ENCODE peak calls at places on chromosomes 12 and 14, in six cellular contexts. One of them, this sample, is unnamed.

GRCh38 chr14:67820428-67820881 is 876 bp downstream of the RAD51B start:
- DNase-seq in cardiac fibroblast: peak
- DNase-seq in kidney epithelial cell: no peak
- DNase-seq in tibial artery: no peak
- DNase-seq in adipocyte: no peak
- DNase-seq in epithelial cell of esophagus: peak
- DNase-seq in this sample: no peak

GRCh38 chr12:770474-770873 is 18.1 kb downstream of the WNK1 start:
- DNase-seq in adipocyte: no peak
- DNase-seq in cardiac fibroblast: no peak
- DNase-seq in epithelial cell of esophagus: no peak
- DNase-seq in kidney epithelial cell: no peak
- DNase-seq in tibial artery: no peak
- DNase-seq in this sample: no peak

GRCh38 chr12:116520801-116521471 is 38.2 kb upstream of the MAP1LC3B2 start:
- DNase-seq in tibial artery: no peak
- DNase-seq in epithelial cell of esophagus: peak
- DNase-seq in adipocyte: peak
- DNase-seq in cardiac fibroblast: peak
- DNase-seq in kidney epithelial cell: no peak
- DNase-seq in this sample: peak

GRCh38 chr14:21965042-21965441 is 291.4 kb upstream of the OR4E1 start:
- DNase-seq in kidney epithelial cell: no peak
- DNase-seq in epithelial cell of esophagus: no peak
- DNase-seq in adipocyte: no peak
- DNase-seq in tibial artery: no peak
- DNase-seq in cardiac fibroblast: no peak
- DNase-seq in this sample: no peak

GRCh38 chr12:66111605-66112004 is 18.9 kb downstream of the LLPH start:
- DNase-seq in tibial artery: no peak
- DNase-seq in epithelial cell of esophagus: peak
- DNase-seq in cardiac fibroblast: peak
- DNase-seq in adipocyte: peak
- DNase-seq in kidney epithelial cell: no peak
- DNase-seq in this sample: peak

GRCh38 chr12:107491856-107492255 is 193.7 kb upstream of the PWP1 start:
- DNase-seq in tibial artery: no peak
- DNase-seq in epithelial cell of esophagus: no peak
- DNase-seq in kidney epithelial cell: no peak
- DNase-seq in adipocyte: peak
- DNase-seq in cardiac fibroblast: no peak
- DNase-seq in this sample: peak

GRCh38 chr14:55130194-55130550 is 1.1 kb downstream of the LGALS3 start:
- DNase-seq in kidney epithelial cell: no peak
- DNase-seq in tibial artery: no peak
- DNase-seq in adipocyte: no peak
- DNase-seq in cardiac fibroblast: no peak
- DNase-seq in epithelial cell of esophagus: peak
- DNase-seq in this sample: no peak

GRCh38 chr12:79524507-79525148 is 166.1 kb downstream of the PAWR start:
- DNase-seq in cardiac fibroblast: peak
- DNase-seq in kidney epithelial cell: no peak
- DNase-seq in epithelial cell of esophagus: no peak
- DNase-seq in adipocyte: no peak
- DNase-seq in tibial artery: no peak
- DNase-seq in this sample: no peak

GRCh38 chr12:42565633-42566032 is 23.9 kb downstream of the PRICKLE1 start:
- DNase-seq in kidney epithelial cell: no peak
- DNase-seq in cardiac fibroblast: no peak
- DNase-seq in epithelial cell of esophagus: no peak
- DNase-seq in adipocyte: no peak
- DNase-seq in tibial artery: no peak
- DNase-seq in this sample: no peak

GRCh38 chr12:111858186-111858585 is 16.2 kb downstream of the MAPKAPK5 start:
- DNase-seq in cardiac fibroblast: no peak
- DNase-seq in kidney epithelial cell: no peak
- DNase-seq in adipocyte: no peak
- DNase-seq in epithelial cell of esophagus: no peak
- DNase-seq in tibial artery: no peak
- DNase-seq in this sample: no peak

GRCh38 chr12:54259194-54260011 is 20.5 kb downstream of the CBX5 start:
- DNase-seq in cardiac fibroblast: peak
- DNase-seq in kidney epithelial cell: peak
- DNase-seq in adipocyte: peak
- DNase-seq in epithelial cell of esophagus: peak
- DNase-seq in tibial artery: peak
- DNase-seq in this sample: peak

GRCh38 chr14:101202627-101203404 is 299.3 kb upstream of the RTL1 start:
- DNase-seq in adipocyte: no peak
- DNase-seq in cardiac fibroblast: no peak
- DNase-seq in epithelial cell of esophagus: no peak
- DNase-seq in tibial artery: no peak
- DNase-seq in kidney epithelial cell: no peak
- DNase-seq in this sample: no peak

GRCh38 chr14:55832122-55832911 is 252.3 kb downstream of the KTN1 start:
- DNase-seq in adipocyte: peak
- DNase-seq in epithelial cell of esophagus: peak
- DNase-seq in kidney epithelial cell: peak
- DNase-seq in cardiac fibroblast: no peak
- DNase-seq in tibial artery: no peak
- DNase-seq in this sample: no peak

GRCh38 chr12:71440393-71441349 is 1.1 kb downstream of the LGR5 start:
- DNase-seq in cardiac fibroblast: peak
- DNase-seq in kidney epithelial cell: no peak
- DNase-seq in tibial artery: no peak
- DNase-seq in adipocyte: peak
- DNase-seq in epithelial cell of esophagus: peak
- DNase-seq in this sample: no peak

GRCh38 chr14:22549981-22550670 is 38.9 kb downstream of the DAD1 start:
- DNase-seq in epithelial cell of esophagus: no peak
- DNase-seq in kidney epithelial cell: no peak
- DNase-seq in tibial artery: no peak
- DNase-seq in cardiac fibroblast: peak
- DNase-seq in adipocyte: peak
- DNase-seq in this sample: no peak

GRCh38 chr12:43863770-43864366 is 28.0 kb downstream of the TMEM117 start:
- DNase-seq in adipocyte: no peak
- DNase-seq in epithelial cell of esophagus: no peak
- DNase-seq in tibial artery: no peak
- DNase-seq in kidney epithelial cell: no peak
- DNase-seq in cardiac fibroblast: no peak
- DNase-seq in this sample: no peak

GRCh38 chr12:51373222-51373621 is 18.0 kb downstream of the GALNT6 start:
- DNase-seq in adipocyte: no peak
- DNase-seq in epithelial cell of esophagus: no peak
- DNase-seq in tibial artery: no peak
- DNase-seq in cardiac fibroblast: no peak
- DNase-seq in kidney epithelial cell: no peak
- DNase-seq in this sample: no peak

GRCh38 chr12:94561943-94562411 is 88.4 kb downstream of the TMCC3 start:
- DNase-seq in kidney epithelial cell: no peak
- DNase-seq in epithelial cell of esophagus: peak
- DNase-seq in cardiac fibroblast: no peak
- DNase-seq in adipocyte: no peak
- DNase-seq in tibial artery: no peak
- DNase-seq in this sample: no peak

GRCh38 chr14:77616133-77616453 is 344 bp downstream of the SPTLC2 start:
- DNase-seq in kidney epithelial cell: no peak
- DNase-seq in epithelial cell of esophagus: no peak
- DNase-seq in cardiac fibroblast: peak
- DNase-seq in adipocyte: no peak
- DNase-seq in tibial artery: peak
- DNase-seq in this sample: no peak

GRCh38 chr12:109612975-109613502 is 39.4 kb downstream of the MVK start:
- DNase-seq in tibial artery: no peak
- DNase-seq in cardiac fibroblast: peak
- DNase-seq in epithelial cell of esophagus: peak
- DNase-seq in kidney epithelial cell: no peak
- DNase-seq in adipocyte: no peak
- DNase-seq in this sample: no peak

GRCh38 chr14:67733609-67734008 is 31.9 kb downstream of the RDH12 start:
- DNase-seq in kidney epithelial cell: no peak
- DNase-seq in adipocyte: no peak
- DNase-seq in cardiac fibroblast: no peak
- DNase-seq in tibial artery: no peak
- DNase-seq in epithelial cell of esophagus: no peak
- DNase-seq in this sample: peak

DNA sequence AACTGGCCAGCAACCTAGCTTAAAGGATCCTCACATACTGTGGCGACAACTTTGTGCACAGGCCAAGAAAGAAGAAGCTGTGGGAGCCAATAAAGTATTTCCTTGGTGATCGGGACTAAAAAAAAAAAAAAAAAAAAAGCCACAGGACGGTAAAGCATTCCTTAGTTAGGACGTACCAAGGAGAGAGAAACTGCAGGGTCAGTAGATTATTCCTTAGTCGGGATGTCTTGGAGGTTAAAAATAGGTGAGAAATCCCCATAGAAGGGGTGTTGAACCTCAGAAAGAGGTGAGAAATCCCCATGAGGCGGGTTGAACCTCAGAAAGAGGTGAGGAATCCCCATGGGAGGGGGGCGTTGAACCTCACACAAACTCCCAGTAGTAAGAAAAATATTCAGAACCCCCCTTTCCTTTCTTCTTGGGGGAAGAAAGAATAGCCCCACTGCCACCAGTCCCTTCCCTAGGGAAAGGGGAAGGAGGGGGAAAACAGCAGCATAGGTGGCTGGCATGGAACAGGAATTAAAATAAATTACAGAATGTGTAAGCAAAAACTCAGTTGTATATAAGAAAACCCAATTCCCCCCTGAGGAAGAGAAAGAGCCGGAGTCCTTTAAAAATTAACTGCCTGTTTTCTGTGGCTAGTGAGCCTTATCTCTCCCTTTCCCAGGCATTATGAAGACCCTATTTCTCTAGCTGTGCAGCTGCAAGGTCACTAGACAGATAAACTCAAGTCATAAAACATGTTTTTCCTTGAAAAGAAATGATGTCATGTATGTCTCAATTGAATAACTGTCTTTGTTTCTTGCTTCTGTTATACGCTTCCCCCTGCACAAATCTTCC is 26.8 kb downstream of the KLRK1 start:
- DNase-seq in tibial artery: no peak
- DNase-seq in cardiac fibroblast: peak
- DNase-seq in adipocyte: no peak
- DNase-seq in epithelial cell of esophagus: peak
- DNase-seq in kidney epithelial cell: no peak
- DNase-seq in this sample: no peak
- H3K4me3 ChIP-seq in tibial artery: no peak
- H3K4me3 ChIP-seq in cardiac fibroblast: no peak
- H3K4me3 ChIP-seq in adipocyte: peak
- H3K4me3 ChIP-seq in epithelial cell of esophagus: peak
- H3K4me3 ChIP-seq in kidney epithelial cell: peak
- H3K4me3 ChIP-seq in this sample: no peak

GRCh38 chr12:127383281-127383680 is 883.7 kb upstream of the TMEM132C start:
- DNase-seq in adipocyte: peak
- DNase-seq in cardiac fibroblast: no peak
- DNase-seq in kidney epithelial cell: no peak
- DNase-seq in tibial artery: no peak
- DNase-seq in epithelial cell of esophagus: peak
- DNase-seq in this sample: no peak

GRCh38 chr12:127381681-127382080 is 885.3 kb upstream of the TMEM132C start:
- DNase-seq in epithelial cell of esophagus: peak
- DNase-seq in adipocyte: no peak
- DNase-seq in kidney epithelial cell: no peak
- DNase-seq in cardiac fibroblast: no peak
- DNase-seq in tibial artery: no peak
- DNase-seq in this sample: no peak

GRCh38 chr12:127386723-127387122 is 880.2 kb upstream of the TMEM132C start:
- DNase-seq in adipocyte: no peak
- DNase-seq in cardiac fibroblast: no peak
- DNase-seq in epithelial cell of esophagus: no peak
- DNase-seq in kidney epithelial cell: no peak
- DNase-seq in tibial artery: no peak
- DNase-seq in this sample: no peak

DNA sequence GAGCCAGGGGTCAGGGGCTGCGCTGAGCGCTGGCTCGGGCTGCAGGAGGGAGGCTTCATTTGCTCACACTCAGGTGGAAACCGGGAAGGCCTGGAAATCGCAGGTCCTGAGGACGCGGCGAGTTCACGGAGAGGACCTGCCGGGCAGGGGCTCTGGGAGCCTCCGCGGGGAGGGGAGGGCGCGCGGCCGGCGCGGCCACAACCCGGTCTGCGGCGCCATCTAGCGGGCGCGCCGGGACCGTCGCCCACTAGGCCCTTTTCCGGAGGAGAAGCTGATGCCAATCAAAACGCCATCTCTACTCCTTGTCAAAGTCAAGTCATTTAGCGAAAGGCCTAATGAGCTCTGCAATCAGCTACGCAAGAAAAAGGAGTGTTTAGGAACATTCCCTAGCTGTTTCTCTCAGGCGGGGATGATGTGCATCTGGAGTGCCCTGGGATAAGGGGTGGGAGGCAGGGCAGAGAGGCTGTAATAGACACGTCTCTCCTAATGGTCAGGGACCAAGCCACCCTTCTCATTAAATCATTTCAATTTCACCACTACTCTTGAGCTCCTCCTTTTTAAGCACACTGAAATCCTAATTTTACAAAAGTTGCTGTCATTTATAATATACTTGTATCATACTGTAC is 885.8 kb upstream of the TMEM132C start:
- DNase-seq in kidney epithelial cell: no peak
- DNase-seq in adipocyte: peak
- DNase-seq in tibial artery: no peak
- DNase-seq in cardiac fibroblast: peak
- DNase-seq in epithelial cell of esophagus: peak
- DNase-seq in this sample: no peak
- H3K4me3 ChIP-seq in kidney epithelial cell: peak
- H3K4me3 ChIP-seq in adipocyte: peak
- H3K4me3 ChIP-seq in tibial artery: no peak
- H3K4me3 ChIP-seq in cardiac fibroblast: no peak
- H3K4me3 ChIP-seq in epithelial cell of esophagus: no peak
- H3K4me3 ChIP-seq in this sample: peak

GRCh38 chr12:14957769-14958168 is 3.6 kb downstream of the ARHGDIB start:
- DNase-seq in cardiac fibroblast: no peak
- DNase-seq in tibial artery: no peak
- DNase-seq in epithelial cell of esophagus: no peak
- DNase-seq in kidney epithelial cell: no peak
- DNase-seq in adipocyte: no peak
- DNase-seq in this sample: no peak
- H3K4me3 ChIP-seq in cardiac fibroblast: no peak
- H3K4me3 ChIP-seq in tibial artery: no peak
- H3K4me3 ChIP-seq in epithelial cell of esophagus: no peak
- H3K4me3 ChIP-seq in kidney epithelial cell: no peak
- H3K4me3 ChIP-seq in adipocyte: no peak
- H3K4me3 ChIP-seq in this sample: no peak

GRCh38 chr12:57347284-57347683 is 83.6 kb downstream of the R3HDM2 start:
- DNase-seq in tibial artery: no peak
- DNase-seq in cardiac fibroblast: no peak
- DNase-seq in epithelial cell of esophagus: no peak
- DNase-seq in kidney epithelial cell: no peak
- DNase-seq in adipocyte: no peak
- DNase-seq in this sample: no peak

GRCh38 chr12:57340104-57340503 is 89.1 kb upstream of the STAC3 start:
- DNase-seq in kidney epithelial cell: no peak
- DNase-seq in tibial artery: peak
- DNase-seq in cardiac fibroblast: peak
- DNase-seq in adipocyte: peak
- DNase-seq in epithelial cell of esophagus: no peak
- DNase-seq in this sample: peak

GRCh38 chr12:57341275-57341990 is 89.4 kb downstream of the R3HDM2 start:
- DNase-seq in tibial artery: no peak
- DNase-seq in kidney epithelial cell: no peak
- DNase-seq in epithelial cell of esophagus: peak
- DNase-seq in cardiac fibroblast: no peak
- DNase-seq in adipocyte: no peak
- DNase-seq in this sample: peak

GRCh38 chr12:57342207-57342691 is 88.6 kb downstream of the R3HDM2 start:
- DNase-seq in kidney epithelial cell: peak
- DNase-seq in adipocyte: peak
- DNase-seq in tibial artery: no peak
- DNase-seq in cardiac fibroblast: peak
- DNase-seq in epithelial cell of esophagus: peak
- DNase-seq in this sample: peak

GRCh38 chr12:57343703-57344378 is 87.0 kb downstream of the R3HDM2 start:
- DNase-seq in epithelial cell of esophagus: no peak
- DNase-seq in adipocyte: no peak
- DNase-seq in kidney epithelial cell: no peak
- DNase-seq in cardiac fibroblast: no peak
- DNase-seq in tibial artery: no peak
- DNase-seq in this sample: no peak
- H3K4me3 ChIP-seq in epithelial cell of esophagus: no peak
- H3K4me3 ChIP-seq in adipocyte: no peak
- H3K4me3 ChIP-seq in kidney epithelial cell: no peak
- H3K4me3 ChIP-seq in cardiac fibroblast: no peak
- H3K4me3 ChIP-seq in tibial artery: no peak
- H3K4me3 ChIP-seq in this sample: no peak

This sample was measured in skeletal muscle cell.